ENCODE peak calls at places on chromosomes 6 and 20, in nine cellular contexts. R is Peyer's patch; H is right cardiac atrium; F is effector memory CD4-positive, alpha-beta T cell; E is neural progenitor cell; P is left lung; Q is iPS DF 6.9; X is endothelial cell of umbilical vein; S is mammary epithelial cell. I is an unnamed sample. For H3K27me3 and H3K4me1, the result is how much of the 10 kb centered on the place peaks cover.

GRCh38 chr20:49603209-49603627 is 35.3 kb upstream of the PTGIS start:
- DNase-seq in H (peak), R (no peak), S (no peak), Q (no peak), X (peak), F (no peak), E (peak), P (no peak), I (no peak)

GRCh38 chr6:142985286-142985685 is 40.3 kb upstream of the HIVEP2 start:
- DNase-seq in Q (no peak), E (no peak), X (no peak), H (no peak), R (no peak), P (no peak), S (no peak), F (no peak), I (no peak)

GRCh38 chr6:102984360-102984759 is 1590.9 kb downstream of the GRIK2 start:
- DNase-seq in X (no peak), S (no peak), P (no peak), E (no peak), H (no peak), R (no peak), Q (no peak), F (no peak), I (no peak)

GRCh38 chr6:35801148-35801547 is 4.0 kb upstream of the LHFPL5 start:
- DNase-seq in F (no peak), H (no peak), Q (no peak), E (no peak), R (no peak), X (no peak), P (no peak), S (no peak), I (no peak)

GRCh38 chr20:12891643-12892042 is 117.1 kb upstream of the SPTLC3 start:
- DNase-seq in S (no peak), Q (no peak), P (no peak), F (no peak), E (no peak), X (no peak), R (no peak), H (no peak), I (no peak)

GRCh38 chr20:39358052-39358451 is 395.9 kb downstream of the DHX35 start:
- DNase-seq in Q (no peak), E (no peak), X (no peak), F (no peak), P (no peak), S (no peak), R (peak), H (no peak), I (no peak)

GRCh38 chr20:41544472-41544871 is 73.7 kb downstream of the CHD6 start:
- DNase-seq in F (no peak), S (no peak), R (no peak), H (no peak), P (no peak), E (no peak), X (no peak), Q (no peak), I (no peak)

GRCh38 chr6:66496659-66497058 is 789.6 kb upstream of the EYS start:
- DNase-seq in R (no peak), Q (peak), X (no peak), H (no peak), S (no peak), F (no peak), E (peak), P (no peak), I (no peak)

GRCh38 chr6:134816780-134817179 is 133.1 kb downstream of the ALDH8A1 start:
- DNase-seq in E (no peak), Q (no peak), P (no peak), H (no peak), F (no peak), S (no peak), X (no peak), R (no peak), I (no peak)

GRCh38 chr6:111765681-111766523 is 107.3 kb downstream of the FYN start:
- DNase-seq in S (no peak), X (no peak), P (no peak), R (no peak), E (no peak), F (no peak), H (no peak), Q (no peak), I (no peak)

GRCh38 chr6:160733045-160733646 is 31.1 kb downstream of the PLG start:
- DNase-seq in Q (peak), S (peak), P (no peak), R (no peak), H (peak), E (peak), F (peak), X (no peak), I (no peak)

GRCh38 chr6:119347466-119348307 is 1.9 kb downstream of the MAN1A1 start:
- DNase-seq in F (peak), X (no peak), H (peak), E (no peak), S (no peak), P (peak), Q (no peak), R (peak), I (no peak)

GRCh38 chr6:111057074-111057752 is 30.1 kb upstream of the SLC16A10 start:
- DNase-seq in E (peak), R (no peak), S (peak), X (peak), P (no peak), H (no peak), Q (no peak), F (no peak), I (no peak)

GRCh38 chr6:134173936-134174789 is 121.7 kb upstream of the SLC2A12 start:
- DNase-seq in X (peak), H (peak), F (peak), E (peak), P (peak), Q (no peak), S (peak), R (peak), I (peak)

GRCh38 chr6:27088068-27088467 is 159.4 kb upstream of the PRSS16 start:
- DNase-seq in X (no peak), P (no peak), R (no peak), Q (no peak), H (no peak), F (no peak), E (no peak), S (no peak), I (no peak)

GRCh38 chr6:23031986-23032385 is 462.6 kb downstream of the HDGFL1 start:
- DNase-seq in E (no peak), X (no peak), F (no peak), R (no peak), Q (no peak), P (no peak), S (no peak), H (no peak), I (no peak)

GRCh38 chr6:168559574-168560098 is 118.7 kb downstream of the SMOC2 start:
- DNase-seq in P (no peak), X (no peak), H (no peak), S (no peak), Q (no peak), R (no peak), F (no peak), E (no peak), I (no peak)

GRCh38 chr20:46194409-46194808 is 76.3 kb downstream of the CD40 start:
- DNase-seq in R (no peak), H (no peak), E (no peak), S (no peak), X (no peak), Q (no peak), P (no peak), F (no peak), I (no peak)

GRCh38 chr6:5379647-5380242 is 118.4 kb downstream of the FARS2 start:
- DNase-seq in R (no peak), P (no peak), H (no peak), F (no peak), X (peak), S (no peak), Q (peak), E (peak), I (no peak)

GRCh38 chr6:30847421-30847970 is 36.8 kb upstream of the DDR1 start:
- DNase-seq in F (no peak), H (no peak), R (no peak), P (no peak), Q (no peak), S (no peak), X (no peak), E (no peak), I (no peak)

GRCh38 chr20:2320813-2321658 is 25.2 kb downstream of the TGM3 start:
- DNase-seq in S (no peak), P (no peak), R (no peak), E (no peak), F (no peak), Q (no peak), H (no peak), X (no peak), I (no peak)

GRCh38 chr6:35804996-35805736 is at the start of gene LHFPL5:
- DNase-seq in F (no peak), P (no peak), H (peak), E (peak), S (no peak), R (no peak), X (peak), Q (peak), I (no peak)

GRCh38 chr20:45949542-45950329 is 15.3 kb downstream of the PCIF1 start:
- DNase-seq in Q (no peak), F (no peak), H (peak), R (no peak), E (no peak), X (no peak), S (no peak), P (no peak), I (no peak)

GRCh38 chr20:63968928-63969760 is 586 bp downstream of the ZNF512B start:
- DNase-seq in P (no peak), R (no peak), H (peak), Q (no peak), S (no peak), E (peak), F (no peak), X (no peak), I (no peak)

GRCh38 chr20:59808729-59809381 is 124.6 kb downstream of the SYCP2 start:
- DNase-seq in P (no peak), F (no peak), Q (no peak), X (no peak), S (no peak), R (no peak), E (no peak), H (no peak), I (peak)

GRCh38 chr6:96015791-96016776 is at the start of gene FUT9:
- DNase-seq in X (no peak), F (no peak), Q (peak), S (no peak), R (no peak), E (peak), P (no peak), H (peak), I (no peak)

GRCh38 chr6:43725643-43726580 is 38.3 kb upstream of the MRPS18A start:
- DNase-seq in S (no peak), P (peak), E (no peak), Q (no peak), R (no peak), X (no peak), F (no peak), H (no peak), I (no peak)

GRCh38 chr6:38153076-38153475 is 333.5 kb downstream of the ZFAND3 start:
- DNase-seq in E (no peak), R (no peak), P (no peak), H (no peak), F (no peak), S (no peak), Q (no peak), X (no peak), I (peak)

GRCh38 chr6:83265384-83265783 is 72.2 kb downstream of the RWDD2A start:
- DNase-seq in P (no peak), E (no peak), R (no peak), S (peak), X (no peak), F (no peak), Q (no peak), H (no peak), I (no peak)

GRCh38 chr6:66930559-66931290 is 1223.7 kb upstream of the EYS start:
- DNase-seq in X (no peak), S (peak), F (no peak), H (no peak), P (no peak), R (no peak), E (no peak), Q (no peak), I (no peak)

GRCh38 chr6:151659212-151659611 is 148.3 kb upstream of the ESR1 start:
- DNase-seq in F (no peak), X (no peak), R (no peak), P (no peak), E (no peak), H (no peak), Q (no peak), S (no peak), I (no peak)

DNA sequence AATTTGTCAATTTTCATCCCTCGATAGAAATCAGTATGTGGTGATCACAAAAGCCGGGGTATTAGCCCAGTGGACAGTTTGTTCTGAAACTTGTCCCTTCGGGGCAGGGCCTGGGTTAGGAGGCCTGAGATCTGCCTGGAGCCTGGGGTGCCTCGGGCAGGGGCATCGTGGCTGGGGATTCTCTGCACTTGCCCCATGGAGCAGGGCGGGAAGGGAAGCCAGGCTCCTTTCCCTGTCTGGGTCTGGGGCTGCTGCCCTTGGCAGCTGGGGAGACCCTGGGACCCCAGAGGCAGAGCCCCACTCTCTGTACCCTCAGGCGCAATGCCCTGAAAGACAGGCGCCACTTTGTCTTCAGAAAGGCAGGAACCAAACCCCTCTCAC is 27.4 kb downstream of the NTSR1 start:
- DNase-seq in E (no peak), X (no peak), F (no peak), S (no peak), Q (no peak), H (no peak), P (peak), R (no peak), I (peak)
- H3K27me3 ChIP-seq in E (under half), X (under half), F (under half), S (under half), Q (under half), H (under half), P (half or more), R (under half), I (half or more)

GRCh38 chr6:15042938-15043337 is 202.9 kb upstream of the JARID2 start:
- DNase-seq in S (no peak), Q (no peak), H (no peak), P (no peak), F (no peak), E (no peak), R (no peak), X (no peak), I (no peak)
- H3K4me1 ChIP-seq in S (under half), Q (under half), H (under half), P (under half), F (under half), E (under half), R (under half), X (under half), I (under half)

GRCh38 chr20:47206962-47207641 is 149.4 kb downstream of the ZMYND8 start:
- DNase-seq in S (no peak), E (peak), F (no peak), R (no peak), H (no peak), Q (no peak), P (no peak), X (no peak), I (no peak)
- H3K4me3 ChIP-seq in S (no peak), E (no peak), F (no peak), R (no peak), H (no peak), Q (no peak), P (no peak), X (no peak), I (no peak)

DNA sequence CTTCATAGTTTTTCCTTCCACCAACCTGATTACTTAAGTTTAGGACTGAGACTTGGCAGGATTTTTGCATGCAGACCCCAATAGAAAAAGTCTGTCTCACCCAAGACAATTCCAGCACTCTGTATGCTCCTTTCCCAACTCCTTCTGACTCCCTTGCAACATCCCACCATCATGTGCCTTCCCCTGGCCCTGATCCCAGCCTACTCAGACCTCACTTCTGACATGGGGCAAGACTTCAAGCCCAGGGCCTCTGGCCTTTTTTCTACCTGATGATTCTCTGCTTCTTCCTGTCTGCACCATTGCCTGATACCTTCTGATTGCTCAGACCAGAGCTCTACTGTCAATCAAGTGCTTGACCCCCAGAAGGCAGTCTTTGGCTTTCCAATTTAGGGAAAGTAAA is 96.6 kb downstream of the HAO1 start:
- DNase-seq in R (no peak), H (peak), F (no peak), X (no peak), Q (no peak), P (no peak), E (no peak), S (peak), I (no peak)
- H3K27me3 ChIP-seq in R (under half), H (under half), F (under half), X (under half), Q (under half), P (under half), E (under half), S (under half), I (under half)

DNA sequence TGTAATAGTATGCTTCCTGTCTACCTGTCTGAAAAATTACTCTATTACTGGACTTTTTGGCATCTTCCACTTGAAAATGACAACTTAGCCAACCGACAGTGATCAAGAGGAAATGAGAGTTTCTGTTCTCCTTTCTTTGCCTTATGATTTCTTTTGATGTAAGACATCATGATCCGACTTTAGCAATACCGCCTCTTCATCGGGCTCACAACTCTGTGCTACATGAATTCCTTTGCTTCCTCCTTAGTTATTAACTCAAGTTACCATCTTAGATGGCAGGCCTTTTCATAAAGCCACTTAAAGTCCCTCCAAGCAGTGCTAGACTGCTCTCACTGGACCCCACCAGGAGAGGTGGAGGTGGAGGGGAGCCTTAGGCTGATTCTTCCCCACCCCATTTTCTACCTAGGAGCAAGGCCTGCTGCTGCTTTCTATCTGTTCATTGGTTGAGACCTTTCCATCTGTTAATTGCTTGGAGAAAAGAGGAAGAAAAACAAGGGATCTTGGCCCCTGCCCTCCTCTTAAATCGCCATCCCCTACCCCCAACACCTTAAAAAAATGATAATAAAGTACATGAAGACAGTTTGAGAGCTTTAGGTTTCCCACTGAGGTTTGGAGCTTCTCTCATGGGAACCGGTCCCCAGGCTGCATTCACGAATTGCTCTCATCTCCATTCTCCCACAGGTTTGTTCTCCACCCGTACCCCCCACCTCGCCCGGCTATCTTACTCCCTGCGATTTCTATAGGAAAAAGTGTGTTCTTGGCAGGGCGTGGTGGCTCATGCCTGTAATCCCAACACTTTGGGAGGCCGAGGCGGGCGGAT is 21.6 kb upstream of the MCM3 start:
- DNase-seq in R (peak), F (no peak), Q (no peak), E (no peak), H (no peak), S (no peak), X (no peak), P (no peak), I (no peak)
- H3K4me1 ChIP-seq in R (under half), F (under half), Q (under half), E (under half), H (under half), S (under half), X (under half), P (under half), I (under half)

GRCh38 chr20:50725722-50726000 is 5.7 kb upstream of the PARD6B start:
- DNase-seq in P (no peak), Q (no peak), E (no peak), F (no peak), H (no peak), S (no peak), X (no peak), R (no peak), I (no peak)

GRCh38 chr20:50726955-50727791 is 4.2 kb upstream of the PARD6B start:
- DNase-seq in F (no peak), P (no peak), X (no peak), E (no peak), R (no peak), H (no peak), S (no peak), Q (no peak), I (no peak)

GRCh38 chr20:50723672-50724071 is 7.7 kb upstream of the PARD6B start:
- DNase-seq in P (no peak), E (no peak), F (no peak), S (no peak), X (no peak), Q (no peak), H (no peak), R (no peak), I (no peak)

GRCh38 chr20:50724112-50724724 is 7.2 kb upstream of the PARD6B start:
- DNase-seq in F (no peak), H (no peak), P (no peak), R (no peak), S (no peak), E (no peak), X (no peak), Q (no peak), I (no peak)

GRCh38 chr20:50724851-50725721 is 6.3 kb upstream of the PARD6B start:
- DNase-seq in S (peak), E (peak), H (peak), X (no peak), R (no peak), Q (no peak), F (no peak), P (peak), I (peak)
- H3K4me3 ChIP-seq in S (no peak), E (peak), H (no peak), X (no peak), R (no peak), Q (no peak), F (no peak), P (no peak), I (no peak)

GRCh38 chr6:9986273-9986672 is 428.6 kb downstream of the TFAP2A start:
- DNase-seq in R (no peak), H (no peak), X (no peak), P (no peak), F (no peak), Q (no peak), E (no peak), S (no peak), I (no peak)
- H3K27me3 ChIP-seq in R (under half), H (under half), X (under half), P (under half), F (under half), Q (under half), E (under half), S (under half), I (under half)

DNA sequence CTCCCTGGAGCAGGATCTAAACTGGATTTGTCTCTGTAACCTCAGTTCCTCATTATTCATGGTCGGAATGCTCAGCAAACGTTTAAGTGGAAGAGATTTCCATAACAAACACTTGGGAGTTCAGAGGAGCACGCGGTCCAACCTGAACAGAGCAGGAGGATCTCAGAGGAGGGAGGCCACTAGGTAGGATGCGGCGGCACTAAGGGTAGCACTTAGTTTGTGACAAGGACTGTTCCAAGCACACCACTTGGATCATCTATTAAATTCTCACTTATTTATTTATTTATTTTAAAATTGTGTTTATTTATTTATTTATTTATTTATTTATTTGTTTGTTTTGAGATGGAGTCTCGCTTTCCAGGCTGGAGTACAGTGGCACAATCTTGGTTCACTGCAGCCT is 13.3 kb upstream of the CCN5 start:
- DNase-seq in H (no peak), P (no peak), E (peak), Q (no peak), X (no peak), F (no peak), R (no peak), S (no peak), I (no peak)
- H3K4me1 ChIP-seq in H (under half), P (under half), E (under half), Q (under half), X (under half), F (under half), R (under half), S (under half), I (under half)